ENCODE peak calls at places on chromosomes 4 and X, in eight cellular contexts. One of them, this sample, is unnamed.

GRCh38 chr4:72383439-72383838 is 185.6 kb downstream of the ADAMTS3 start:
- DNase-seq in M059J: no peak
- DNase-seq in ecto neural progenitor cell: no peak
- DNase-seq in NCI-H510A treated with DMSO at 0.1 percent for 48 hours: no peak
- DNase-seq in Right ventricle myocardium superior: no peak
- DNase-seq in ELF-1: no peak
- DNase-seq in AG09309: no peak
- DNase-seq in activated CD4-positive, alpha-beta T cell treated with anti-CD3 and anti-CD28 coated beads for 48 hours: no peak
- DNase-seq in this sample: no peak

GRCh38 chr4:1199556-1200331 is 27.4 kb upstream of the SPON2 start:
- DNase-seq in activated CD4-positive, alpha-beta T cell treated with anti-CD3 and anti-CD28 coated beads for 48 hours: peak; percentile 2
- DNase-seq in NCI-H510A treated with DMSO at 0.1 percent for 48 hours: no peak
- DNase-seq in Right ventricle myocardium superior: peak; percentile 26
- DNase-seq in ecto neural progenitor cell: no peak
- DNase-seq in ELF-1: no peak
- DNase-seq in AG09309: no peak
- DNase-seq in M059J: no peak
- DNase-seq in this sample: no peak

GRCh38 chrX:1124531-1124930 is 87.9 kb downstream of the CRLF2 start:
- DNase-seq in ELF-1: no peak
- DNase-seq in Right ventricle myocardium superior: no peak
- DNase-seq in activated CD4-positive, alpha-beta T cell treated with anti-CD3 and anti-CD28 coated beads for 48 hours: no peak
- DNase-seq in M059J: no peak
- DNase-seq in AG09309: no peak
- DNase-seq in NCI-H510A treated with DMSO at 0.1 percent for 48 hours: no peak
- DNase-seq in ecto neural progenitor cell: no peak
- DNase-seq in this sample: no peak

GRCh38 chr4:173257732-173258717 is 76.1 kb downstream of the HMGB2 start:
- DNase-seq in Right ventricle myocardium superior: peak; percentile 60
- DNase-seq in ELF-1: peak; percentile 67
- DNase-seq in M059J: peak; percentile 55
- DNase-seq in ecto neural progenitor cell: peak; percentile 61
- DNase-seq in activated CD4-positive, alpha-beta T cell treated with anti-CD3 and anti-CD28 coated beads for 48 hours: peak; percentile 71
- DNase-seq in NCI-H510A treated with DMSO at 0.1 percent for 48 hours: peak; percentile 35
- DNase-seq in AG09309: peak; percentile 31
- DNase-seq in this sample: peak; percentile 75

GRCh38 chr4:24657768-24658617 is 73.6 kb upstream of the DHX15 start:
- DNase-seq in Right ventricle myocardium superior: peak; percentile 55
- DNase-seq in NCI-H510A treated with DMSO at 0.1 percent for 48 hours: peak; percentile 1
- DNase-seq in ELF-1: peak; percentile 63
- DNase-seq in M059J: peak; percentile 96
- DNase-seq in ecto neural progenitor cell: no peak
- DNase-seq in AG09309: no peak
- DNase-seq in activated CD4-positive, alpha-beta T cell treated with anti-CD3 and anti-CD28 coated beads for 48 hours: peak; percentile 9
- DNase-seq in this sample: peak; percentile 77

GRCh38 chr4:81512945-81513584 is 41.4 kb upstream of the RASGEF1B start:
- DNase-seq in NCI-H510A treated with DMSO at 0.1 percent for 48 hours: no peak
- DNase-seq in M059J: no peak
- DNase-seq in activated CD4-positive, alpha-beta T cell treated with anti-CD3 and anti-CD28 coated beads for 48 hours: no peak
- DNase-seq in ecto neural progenitor cell: no peak
- DNase-seq in ELF-1: no peak
- DNase-seq in AG09309: no peak
- DNase-seq in Right ventricle myocardium superior: no peak
- DNase-seq in this sample: no peak

GRCh38 chr4:112183252-112183651 is 38.0 kb downstream of the FAM241A start:
- DNase-seq in ELF-1: no peak
- DNase-seq in activated CD4-positive, alpha-beta T cell treated with anti-CD3 and anti-CD28 coated beads for 48 hours: no peak
- DNase-seq in NCI-H510A treated with DMSO at 0.1 percent for 48 hours: no peak
- DNase-seq in ecto neural progenitor cell: no peak
- DNase-seq in M059J: no peak
- DNase-seq in Right ventricle myocardium superior: no peak
- DNase-seq in AG09309: no peak
- DNase-seq in this sample: no peak

GRCh38 chr4:104969394-104970066 is 177.1 kb upstream of the TET2 start:
- DNase-seq in AG09309: no peak
- DNase-seq in NCI-H510A treated with DMSO at 0.1 percent for 48 hours: no peak
- DNase-seq in ELF-1: no peak
- DNase-seq in ecto neural progenitor cell: no peak
- DNase-seq in activated CD4-positive, alpha-beta T cell treated with anti-CD3 and anti-CD28 coated beads for 48 hours: no peak
- DNase-seq in M059J: no peak
- DNase-seq in Right ventricle myocardium superior: no peak
- DNase-seq in this sample: no peak

GRCh38 chr4:10063544-10064300 is 42.4 kb upstream of the SLC2A9 start:
- DNase-seq in ecto neural progenitor cell: peak; percentile 68
- DNase-seq in M059J: peak; percentile 59
- DNase-seq in ELF-1: peak; percentile 93
- DNase-seq in activated CD4-positive, alpha-beta T cell treated with anti-CD3 and anti-CD28 coated beads for 48 hours: no peak
- DNase-seq in NCI-H510A treated with DMSO at 0.1 percent for 48 hours: no peak
- DNase-seq in Right ventricle myocardium superior: peak; percentile 82
- DNase-seq in AG09309: peak; percentile 45
- DNase-seq in this sample: peak; percentile 30

GRCh38 chrX:119459181-119459580 is 9.1 kb upstream of the SLC25A5 start:
- DNase-seq in NCI-H510A treated with DMSO at 0.1 percent for 48 hours: no peak
- DNase-seq in ELF-1: no peak
- DNase-seq in AG09309: no peak
- DNase-seq in ecto neural progenitor cell: no peak
- DNase-seq in activated CD4-positive, alpha-beta T cell treated with anti-CD3 and anti-CD28 coated beads for 48 hours: no peak
- DNase-seq in M059J: peak; percentile 65
- DNase-seq in Right ventricle myocardium superior: no peak
- DNase-seq in this sample: no peak

GRCh38 chr4:144817081-144817480 is 171.1 kb downstream of the HHIP start:
- DNase-seq in ecto neural progenitor cell: no peak
- DNase-seq in activated CD4-positive, alpha-beta T cell treated with anti-CD3 and anti-CD28 coated beads for 48 hours: no peak
- DNase-seq in M059J: no peak
- DNase-seq in NCI-H510A treated with DMSO at 0.1 percent for 48 hours: no peak
- DNase-seq in AG09309: no peak
- DNase-seq in Right ventricle myocardium superior: no peak
- DNase-seq in ELF-1: no peak
- DNase-seq in this sample: no peak

GRCh38 chr4:112765317-112765989 is 128.5 kb downstream of the LARP7 start:
- DNase-seq in activated CD4-positive, alpha-beta T cell treated with anti-CD3 and anti-CD28 coated beads for 48 hours: no peak
- DNase-seq in M059J: peak; percentile 10
- DNase-seq in NCI-H510A treated with DMSO at 0.1 percent for 48 hours: no peak
- DNase-seq in ELF-1: peak; percentile 73
- DNase-seq in AG09309: no peak
- DNase-seq in ecto neural progenitor cell: no peak
- DNase-seq in Right ventricle myocardium superior: no peak
- DNase-seq in this sample: peak; percentile 66

GRCh38 chr4:86497131-86497530 is 97.0 kb upstream of the PTPN13 start:
- DNase-seq in ecto neural progenitor cell: no peak
- DNase-seq in AG09309: peak; percentile 33
- DNase-seq in ELF-1: no peak
- DNase-seq in Right ventricle myocardium superior: no peak
- DNase-seq in M059J: peak; percentile 71
- DNase-seq in activated CD4-positive, alpha-beta T cell treated with anti-CD3 and anti-CD28 coated beads for 48 hours: no peak
- DNase-seq in NCI-H510A treated with DMSO at 0.1 percent for 48 hours: no peak
- DNase-seq in this sample: no peak

GRCh38 chr4:142406917-142407501 is 439.1 kb downstream of the INPP4B start:
- DNase-seq in activated CD4-positive, alpha-beta T cell treated with anti-CD3 and anti-CD28 coated beads for 48 hours: peak; percentile 65
- DNase-seq in NCI-H510A treated with DMSO at 0.1 percent for 48 hours: no peak
- DNase-seq in ecto neural progenitor cell: no peak
- DNase-seq in M059J: no peak
- DNase-seq in AG09309: no peak
- DNase-seq in Right ventricle myocardium superior: no peak
- DNase-seq in ELF-1: no peak
- DNase-seq in this sample: no peak

GRCh38 chrX:15675490-15675921 is 10.9 kb upstream of the CLTRN start:
- DNase-seq in ecto neural progenitor cell: peak; percentile 85
- DNase-seq in NCI-H510A treated with DMSO at 0.1 percent for 48 hours: peak; percentile 87
- DNase-seq in activated CD4-positive, alpha-beta T cell treated with anti-CD3 and anti-CD28 coated beads for 48 hours: peak; percentile 90
- DNase-seq in M059J: peak; percentile 75
- DNase-seq in ELF-1: no peak
- DNase-seq in Right ventricle myocardium superior: peak; percentile 86
- DNase-seq in AG09309: peak; percentile 43
- DNase-seq in this sample: peak; percentile 92

GRCh38 chr4:30294295-30294694 is 425.9 kb upstream of the PCDH7 start:
- DNase-seq in NCI-H510A treated with DMSO at 0.1 percent for 48 hours: no peak
- DNase-seq in M059J: no peak
- DNase-seq in AG09309: no peak
- DNase-seq in activated CD4-positive, alpha-beta T cell treated with anti-CD3 and anti-CD28 coated beads for 48 hours: no peak
- DNase-seq in ELF-1: no peak
- DNase-seq in Right ventricle myocardium superior: no peak
- DNase-seq in ecto neural progenitor cell: no peak
- DNase-seq in this sample: no peak

GRCh38 chr4:112422644-112423043 is 93.3 kb downstream of the NEUROG2 start:
- DNase-seq in AG09309: no peak
- DNase-seq in ecto neural progenitor cell: no peak
- DNase-seq in activated CD4-positive, alpha-beta T cell treated with anti-CD3 and anti-CD28 coated beads for 48 hours: no peak
- DNase-seq in NCI-H510A treated with DMSO at 0.1 percent for 48 hours: no peak
- DNase-seq in Right ventricle myocardium superior: no peak
- DNase-seq in M059J: no peak
- DNase-seq in ELF-1: no peak
- DNase-seq in this sample: no peak

GRCh38 chr4:165715211-165715610 is 157.8 kb upstream of the TLL1 start:
- DNase-seq in Right ventricle myocardium superior: no peak
- DNase-seq in M059J: peak; percentile 27
- DNase-seq in ecto neural progenitor cell: no peak
- DNase-seq in activated CD4-positive, alpha-beta T cell treated with anti-CD3 and anti-CD28 coated beads for 48 hours: no peak
- DNase-seq in NCI-H510A treated with DMSO at 0.1 percent for 48 hours: no peak
- DNase-seq in AG09309: no peak
- DNase-seq in ELF-1: no peak
- DNase-seq in this sample: no peak

GRCh38 chrX:39196192-39197102 is 395.2 kb downstream of the MID1IP1 start:
- DNase-seq in Right ventricle myocardium superior: no peak
- DNase-seq in NCI-H510A treated with DMSO at 0.1 percent for 48 hours: peak; percentile 79
- DNase-seq in activated CD4-positive, alpha-beta T cell treated with anti-CD3 and anti-CD28 coated beads for 48 hours: peak; percentile 64
- DNase-seq in M059J: peak; percentile 92
- DNase-seq in ELF-1: peak; percentile 46
- DNase-seq in ecto neural progenitor cell: peak; percentile 32
- DNase-seq in AG09309: no peak
- DNase-seq in this sample: peak; percentile 35

GRCh38 chrX:123422875-123423274 is 238.8 kb downstream of the GRIA3 start:
- DNase-seq in AG09309: no peak
- DNase-seq in Right ventricle myocardium superior: no peak
- DNase-seq in M059J: peak; percentile 59
- DNase-seq in NCI-H510A treated with DMSO at 0.1 percent for 48 hours: peak; percentile 26
- DNase-seq in ecto neural progenitor cell: no peak
- DNase-seq in ELF-1: no peak
- DNase-seq in activated CD4-positive, alpha-beta T cell treated with anti-CD3 and anti-CD28 coated beads for 48 hours: peak; percentile 1
- DNase-seq in this sample: peak; percentile 64

GRCh38 chr4:38119663-38120374 is 159.6 kb downstream of the PTTG2 start:
- DNase-seq in ecto neural progenitor cell: no peak
- DNase-seq in Right ventricle myocardium superior: peak; percentile 53
- DNase-seq in activated CD4-positive, alpha-beta T cell treated with anti-CD3 and anti-CD28 coated beads for 48 hours: no peak
- DNase-seq in NCI-H510A treated with DMSO at 0.1 percent for 48 hours: no peak
- DNase-seq in AG09309: peak; percentile 56
- DNase-seq in M059J: peak; percentile 98
- DNase-seq in ELF-1: peak; percentile 47
- DNase-seq in this sample: no peak

GRCh38 chrX:68929332-68930150 is 100.7 kb downstream of the EFNB1 start:
- DNase-seq in ELF-1: no peak
- DNase-seq in NCI-H510A treated with DMSO at 0.1 percent for 48 hours: no peak
- DNase-seq in M059J: peak; percentile 94
- DNase-seq in activated CD4-positive, alpha-beta T cell treated with anti-CD3 and anti-CD28 coated beads for 48 hours: no peak
- DNase-seq in ecto neural progenitor cell: no peak
- DNase-seq in Right ventricle myocardium superior: peak; percentile 47
- DNase-seq in AG09309: no peak
- DNase-seq in this sample: no peak

GRCh38 chr4:90357117-90357710 is 230.0 kb downstream of the CCSER1 start:
- DNase-seq in ecto neural progenitor cell: no peak
- DNase-seq in M059J: peak; percentile 57
- DNase-seq in ELF-1: no peak
- DNase-seq in AG09309: peak; percentile 1
- DNase-seq in NCI-H510A treated with DMSO at 0.1 percent for 48 hours: peak; percentile 64
- DNase-seq in activated CD4-positive, alpha-beta T cell treated with anti-CD3 and anti-CD28 coated beads for 48 hours: no peak
- DNase-seq in Right ventricle myocardium superior: no peak
- DNase-seq in this sample: peak; percentile 74

GRCh38 chr4:94390804-94391410 is 48.3 kb upstream of the HPGDS start:
- DNase-seq in AG09309: no peak
- DNase-seq in activated CD4-positive, alpha-beta T cell treated with anti-CD3 and anti-CD28 coated beads for 48 hours: peak; percentile 16
- DNase-seq in ecto neural progenitor cell: no peak
- DNase-seq in M059J: peak; percentile 15
- DNase-seq in ELF-1: no peak
- DNase-seq in Right ventricle myocardium superior: no peak
- DNase-seq in NCI-H510A treated with DMSO at 0.1 percent for 48 hours: peak; percentile 4
- DNase-seq in this sample: peak; percentile 49

GRCh38 chr4:5705672-5706310 is 2.6 kb downstream of the EVC2 start:
- DNase-seq in activated CD4-positive, alpha-beta T cell treated with anti-CD3 and anti-CD28 coated beads for 48 hours: no peak
- DNase-seq in M059J: no peak
- DNase-seq in AG09309: no peak
- DNase-seq in ecto neural progenitor cell: no peak
- DNase-seq in ELF-1: no peak
- DNase-seq in Right ventricle myocardium superior: no peak
- DNase-seq in NCI-H510A treated with DMSO at 0.1 percent for 48 hours: no peak
- DNase-seq in this sample: no peak

GRCh38 chr4:48506716-48507115 is 16.7 kb downstream of the ZAR1 start:
- DNase-seq in ELF-1: no peak
- DNase-seq in M059J: no peak
- DNase-seq in NCI-H510A treated with DMSO at 0.1 percent for 48 hours: no peak
- DNase-seq in activated CD4-positive, alpha-beta T cell treated with anti-CD3 and anti-CD28 coated beads for 48 hours: no peak
- DNase-seq in AG09309: no peak
- DNase-seq in Right ventricle myocardium superior: no peak
- DNase-seq in ecto neural progenitor cell: no peak
- DNase-seq in this sample: no peak

GRCh38 chr4:71204056-71204455 is 134.8 kb upstream of the SLC4A4 start:
- DNase-seq in NCI-H510A treated with DMSO at 0.1 percent for 48 hours: no peak
- DNase-seq in ELF-1: no peak
- DNase-seq in Right ventricle myocardium superior: no peak
- DNase-seq in AG09309: no peak
- DNase-seq in activated CD4-positive, alpha-beta T cell treated with anti-CD3 and anti-CD28 coated beads for 48 hours: no peak
- DNase-seq in M059J: no peak
- DNase-seq in ecto neural progenitor cell: no peak
- DNase-seq in this sample: no peak

GRCh38 chrX:101685923-101686322 is 26.3 kb upstream of the ARMCX2 start:
- DNase-seq in NCI-H510A treated with DMSO at 0.1 percent for 48 hours: no peak
- DNase-seq in ELF-1: peak; percentile 15
- DNase-seq in Right ventricle myocardium superior: no peak
- DNase-seq in activated CD4-positive, alpha-beta T cell treated with anti-CD3 and anti-CD28 coated beads for 48 hours: no peak
- DNase-seq in ecto neural progenitor cell: no peak
- DNase-seq in AG09309: no peak
- DNase-seq in M059J: no peak
- DNase-seq in this sample: no peak

GRCh38 chrX:139204903-139205667 is 325.5 kb upstream of the F9 start:
- DNase-seq in ecto neural progenitor cell: peak; percentile 65
- DNase-seq in Right ventricle myocardium superior: peak; percentile 43
- DNase-seq in M059J: peak; percentile 75
- DNase-seq in ELF-1: peak; percentile 90
- DNase-seq in activated CD4-positive, alpha-beta T cell treated with anti-CD3 and anti-CD28 coated beads for 48 hours: peak; percentile 14
- DNase-seq in NCI-H510A treated with DMSO at 0.1 percent for 48 hours: no peak
- DNase-seq in AG09309: no peak
- DNase-seq in this sample: peak; percentile 89

GRCh38 chr4:89829470-89830138 is 7.4 kb downstream of the SNCA start:
- DNase-seq in Right ventricle myocardium superior: no peak
- DNase-seq in ecto neural progenitor cell: no peak
- DNase-seq in ELF-1: no peak
- DNase-seq in activated CD4-positive, alpha-beta T cell treated with anti-CD3 and anti-CD28 coated beads for 48 hours: peak; percentile 22
- DNase-seq in AG09309: no peak
- DNase-seq in NCI-H510A treated with DMSO at 0.1 percent for 48 hours: no peak
- DNase-seq in M059J: no peak
- DNase-seq in this sample: no peak

GRCh38 chrX:110338850-110339373 is 19.7 kb upstream of the RTL9 start:
- DNase-seq in M059J: peak; percentile 33
- DNase-seq in ELF-1: no peak
- DNase-seq in NCI-H510A treated with DMSO at 0.1 percent for 48 hours: no peak
- DNase-seq in Right ventricle myocardium superior: no peak
- DNase-seq in activated CD4-positive, alpha-beta T cell treated with anti-CD3 and anti-CD28 coated beads for 48 hours: no peak
- DNase-seq in ecto neural progenitor cell: no peak
- DNase-seq in AG09309: no peak
- DNase-seq in this sample: no peak

This sample was measured in DMS53.